ENCODE peak calls at places on chromosomes 11 and 22, in six cellular contexts. C, S, D, M, P and I are unnamed samples.

GRCh38 chr11:107741044-107741823 is 29.4 kb upstream of the SLN start:
- DNase-seq in M (no peak), S (peak), C (peak), P (peak), D (peak), I (peak)

GRCh38 chr11:416757-417621 is 2.2 kb upstream of the SIGIRR start:
- DNase-seq in C (peak), D (no peak), P (no peak), M (no peak), S (peak), I (peak)

GRCh38 chr11:78432058-78432515 is 14.5 kb upstream of the GAB2 start:
- DNase-seq in M (no peak), D (no peak), S (peak), P (peak), C (no peak), I (no peak)

GRCh38 chr11:9617960-9618359 is 44.5 kb downstream of the WEE1 start:
- DNase-seq in S (peak), D (no peak), C (no peak), M (no peak), P (peak), I (no peak)

GRCh38 chr11:112267188-112267591 is 6.5 kb upstream of the PLET1 start:
- DNase-seq in D (no peak), S (no peak), P (no peak), C (no peak), M (no peak), I (no peak)

GRCh38 chr11:16767957-16768356 is 29.5 kb downstream of the C11orf58 start:
- DNase-seq in S (no peak), M (no peak), D (no peak), P (no peak), C (no peak), I (no peak)

GRCh38 chr22:31876156-31877035 is 67.9 kb upstream of the YWHAH start:
- DNase-seq in D (no peak), C (no peak), M (no peak), P (no peak), S (peak), I (no peak)

GRCh38 chr22:33889748-33890147 is 30.5 kb downstream of the LARGE1 start:
- DNase-seq in C (peak), M (no peak), D (no peak), P (no peak), S (no peak), I (peak)

GRCh38 chr11:13207270-13207664 is 70.3 kb upstream of the BMAL1 start:
- DNase-seq in D (no peak), S (no peak), P (no peak), C (no peak), M (no peak), I (no peak)

GRCh38 chr22:32796865-32797573 is 4.5 kb upstream of the TIMP3 start:
- DNase-seq in P (peak), D (peak), C (peak), M (peak), S (peak), I (peak)

GRCh38 chr11:96084610-96085348 is 160.9 kb upstream of the MTMR2 start:
- DNase-seq in M (no peak), S (no peak), D (no peak), C (no peak), P (peak), I (no peak)